ENCODE peak calls at places on chromosomes 7 and 10, in eight cellular contexts. One of them, this sample, is unnamed.

GRCh38 chr7:80098795-80099194 is 35.8 kb upstream of the GNAI1 start:
- DNase-seq in esophagus muscularis mucosa: no peak
- DNase-seq in adrenal gland: no peak
- DNase-seq in A549: no peak
- DNase-seq in IMR-90: no peak
- DNase-seq in right lobe of liver: no peak
- DNase-seq in K562: no peak
- DNase-seq in heart left ventricle: no peak
- DNase-seq in this sample: no peak

GRCh38 chr7:79199961-79200360 is 253.5 kb downstream of the MAGI2 start:
- DNase-seq in esophagus muscularis mucosa: no peak
- DNase-seq in adrenal gland: no peak
- DNase-seq in A549: no peak
- DNase-seq in IMR-90: peak
- DNase-seq in right lobe of liver: no peak
- DNase-seq in K562: no peak
- DNase-seq in heart left ventricle: no peak
- DNase-seq in this sample: no peak

GRCh38 chr10:117320050-117320665 is 55.1 kb downstream of the PDZD8 start:
- DNase-seq in esophagus muscularis mucosa: no peak
- DNase-seq in adrenal gland: no peak
- DNase-seq in A549: peak
- DNase-seq in IMR-90: peak
- DNase-seq in right lobe of liver: no peak
- DNase-seq in K562: peak
- DNase-seq in heart left ventricle: no peak
- DNase-seq in this sample: no peak

GRCh38 chr10:65314253-65314652 is 1611.6 kb upstream of the LRRTM3 start:
- DNase-seq in esophagus muscularis mucosa: no peak
- DNase-seq in adrenal gland: no peak
- DNase-seq in A549: no peak
- DNase-seq in IMR-90: no peak
- DNase-seq in right lobe of liver: no peak
- DNase-seq in K562: no peak
- DNase-seq in heart left ventricle: no peak
- DNase-seq in this sample: no peak

GRCh38 chr7:136677456-136678365 is 190.7 kb upstream of the CHRM2 start:
- DNase-seq in esophagus muscularis mucosa: no peak
- DNase-seq in adrenal gland: no peak
- DNase-seq in A549: no peak
- DNase-seq in IMR-90: peak
- DNase-seq in right lobe of liver: no peak
- DNase-seq in K562: no peak
- DNase-seq in heart left ventricle: no peak
- DNase-seq in this sample: no peak

GRCh38 chr10:73648975-73649829 is 6.6 kb downstream of the SYNPO2L start:
- DNase-seq in esophagus muscularis mucosa: no peak
- DNase-seq in adrenal gland: no peak
- DNase-seq in A549: no peak
- DNase-seq in IMR-90: peak
- DNase-seq in right lobe of liver: no peak
- DNase-seq in K562: peak
- DNase-seq in heart left ventricle: no peak
- DNase-seq in this sample: peak

GRCh38 chr7:87220026-87220733 is 648 bp upstream of the TMEM243 start:
- DNase-seq in esophagus muscularis mucosa: peak
- DNase-seq in adrenal gland: peak
- DNase-seq in A549: peak
- DNase-seq in IMR-90: peak
- DNase-seq in right lobe of liver: peak
- DNase-seq in K562: peak
- DNase-seq in heart left ventricle: peak
- DNase-seq in this sample: peak

GRCh38 chr7:4960363-4960762 is 1.4 kb upstream of the MMD2 start:
- DNase-seq in esophagus muscularis mucosa: no peak
- DNase-seq in adrenal gland: no peak
- DNase-seq in A549: no peak
- DNase-seq in IMR-90: no peak
- DNase-seq in right lobe of liver: no peak
- DNase-seq in K562: no peak
- DNase-seq in heart left ventricle: no peak
- DNase-seq in this sample: peak

GRCh38 chr7:76234931-76235441 is 33.3 kb downstream of the SRRM3 start:
- DNase-seq in esophagus muscularis mucosa: no peak
- DNase-seq in adrenal gland: peak
- DNase-seq in A549: peak
- DNase-seq in IMR-90: peak
- DNase-seq in right lobe of liver: peak
- DNase-seq in K562: peak
- DNase-seq in heart left ventricle: peak
- DNase-seq in this sample: peak

GRCh38 chr10:72334196-72334831 is 20.4 kb downstream of the DNAJB12 start:
- DNase-seq in esophagus muscularis mucosa: no peak
- DNase-seq in adrenal gland: peak
- DNase-seq in A549: no peak
- DNase-seq in IMR-90: peak
- DNase-seq in right lobe of liver: no peak
- DNase-seq in K562: peak
- DNase-seq in heart left ventricle: no peak
- DNase-seq in this sample: no peak

GRCh38 chr10:93006435-93007039 is 54.1 kb upstream of the CYP26C1 start:
- DNase-seq in esophagus muscularis mucosa: no peak
- DNase-seq in adrenal gland: no peak
- DNase-seq in A549: peak
- DNase-seq in IMR-90: peak
- DNase-seq in right lobe of liver: no peak
- DNase-seq in K562: peak
- DNase-seq in heart left ventricle: no peak
- DNase-seq in this sample: no peak

GRCh38 chr10:132100556-132101349 is 35.0 kb downstream of the JAKMIP3 start:
- DNase-seq in esophagus muscularis mucosa: no peak
- DNase-seq in adrenal gland: peak
- DNase-seq in A549: no peak
- DNase-seq in IMR-90: no peak
- DNase-seq in right lobe of liver: no peak
- DNase-seq in K562: no peak
- DNase-seq in heart left ventricle: peak
- DNase-seq in this sample: no peak

GRCh38 chr10:64880546-64880945 is 1359.3 kb downstream of the REEP3 start:
- DNase-seq in esophagus muscularis mucosa: no peak
- DNase-seq in adrenal gland: no peak
- DNase-seq in A549: no peak
- DNase-seq in IMR-90: no peak
- DNase-seq in right lobe of liver: no peak
- DNase-seq in K562: no peak
- DNase-seq in heart left ventricle: no peak
- DNase-seq in this sample: no peak

GRCh38 chr10:114405011-114405350 is 679 bp upstream of the AFAP1L2 start:
- DNase-seq in esophagus muscularis mucosa: no peak
- DNase-seq in adrenal gland: no peak
- DNase-seq in A549: peak
- DNase-seq in IMR-90: no peak
- DNase-seq in right lobe of liver: no peak
- DNase-seq in K562: no peak
- DNase-seq in heart left ventricle: no peak
- DNase-seq in this sample: no peak

GRCh38 chr10:114402871-114403544 is 1.3 kb downstream of the AFAP1L2 start:
- DNase-seq in esophagus muscularis mucosa: no peak
- DNase-seq in adrenal gland: no peak
- DNase-seq in A549: no peak
- DNase-seq in IMR-90: no peak
- DNase-seq in right lobe of liver: no peak
- DNase-seq in K562: no peak
- DNase-seq in heart left ventricle: no peak
- DNase-seq in this sample: no peak

GRCh38 chr10:114406455-114406854 is 2.2 kb upstream of the AFAP1L2 start:
- DNase-seq in esophagus muscularis mucosa: no peak
- DNase-seq in adrenal gland: no peak
- DNase-seq in A549: no peak
- DNase-seq in IMR-90: no peak
- DNase-seq in right lobe of liver: no peak
- DNase-seq in K562: no peak
- DNase-seq in heart left ventricle: no peak
- DNase-seq in this sample: no peak

GRCh38 chr10:114403545-114404161 is 649 bp downstream of the AFAP1L2 start:
- DNase-seq in esophagus muscularis mucosa: no peak
- DNase-seq in adrenal gland: no peak
- DNase-seq in A549: peak
- DNase-seq in IMR-90: no peak
- DNase-seq in right lobe of liver: no peak
- DNase-seq in K562: no peak
- DNase-seq in heart left ventricle: peak
- DNase-seq in this sample: no peak

DNA sequence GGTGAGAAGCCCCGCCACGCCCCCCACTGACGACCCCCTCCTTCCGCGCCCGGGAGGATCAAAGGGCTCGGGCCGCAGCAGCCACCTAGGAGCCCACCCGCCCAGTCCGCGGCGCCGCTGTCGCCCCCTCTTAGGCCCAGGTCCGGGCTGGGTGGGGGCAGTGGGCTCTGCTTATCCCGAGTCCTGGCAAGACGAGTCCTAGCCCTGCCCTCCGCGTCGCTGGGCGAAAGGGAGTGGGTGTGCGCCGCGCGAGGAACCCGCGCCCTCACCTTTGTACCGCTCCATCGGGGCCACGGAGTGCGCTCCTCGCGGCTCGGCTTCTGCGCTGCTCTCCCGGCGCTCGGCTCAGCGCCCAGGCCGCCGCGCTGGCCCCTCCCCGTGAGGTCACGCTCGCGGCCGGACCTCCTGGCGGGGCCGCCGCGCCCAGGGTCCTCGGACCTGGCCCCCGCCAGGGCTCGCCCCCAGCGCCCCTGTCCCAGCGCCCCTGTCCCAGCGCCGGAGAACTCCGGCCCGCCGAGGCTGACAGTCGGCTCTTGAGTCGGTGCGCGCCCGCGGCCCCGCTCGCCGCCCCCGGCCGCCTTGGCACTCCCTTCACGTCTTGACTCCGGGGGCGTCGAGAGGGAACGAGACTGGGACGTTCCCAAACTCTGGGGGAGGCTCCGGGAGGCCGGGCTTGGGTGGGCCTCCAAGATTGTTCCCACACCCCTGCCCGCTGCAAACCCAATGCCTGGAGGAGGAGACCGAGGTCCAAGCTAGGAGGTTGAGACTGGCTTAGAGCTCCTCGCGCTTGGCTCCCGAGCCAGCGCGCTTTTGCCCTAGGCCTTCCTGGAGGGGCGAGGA is at the start of gene AFAP1L2:
- DNase-seq in esophagus muscularis mucosa: no peak
- DNase-seq in adrenal gland: no peak
- DNase-seq in A549: peak
- DNase-seq in IMR-90: no peak
- DNase-seq in right lobe of liver: peak
- DNase-seq in K562: no peak
- DNase-seq in heart left ventricle: peak
- DNase-seq in this sample: peak
- TF ChIP-seq POLR2A in esophagus muscularis mucosa: no peak
- TF ChIP-seq POLR2A in adrenal gland: no peak
- TF ChIP-seq POLR2A in A549: peak
- TF ChIP-seq POLR2A in IMR-90: no peak
- TF ChIP-seq POLR2A in right lobe of liver: no peak
- TF ChIP-seq POLR2A in K562: no peak
- TF ChIP-seq POLR2A in heart left ventricle: no peak
- TF ChIP-seq POLR2A in this sample: peak

DNA sequence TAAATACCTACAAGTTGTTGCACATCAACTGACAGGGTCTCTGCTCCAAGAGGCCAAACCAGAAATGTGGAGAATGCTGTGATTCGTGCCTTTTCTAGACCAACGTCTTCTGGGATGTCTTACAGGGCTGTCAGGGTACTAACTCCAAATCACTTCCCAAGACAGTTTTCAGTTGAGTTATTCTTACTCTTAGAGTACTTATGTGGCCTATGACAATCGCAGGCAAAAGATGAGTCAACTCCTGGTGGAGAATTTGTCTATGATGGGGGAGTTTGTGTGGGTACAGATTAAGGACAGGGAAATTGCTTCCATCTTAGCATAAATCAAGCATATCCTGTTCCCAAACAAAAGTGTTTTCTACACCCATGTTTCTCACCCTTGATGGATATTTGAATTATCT is 734.8 kb downstream of the TNS3 start:
- DNase-seq in esophagus muscularis mucosa: no peak
- DNase-seq in adrenal gland: no peak
- DNase-seq in A549: no peak
- DNase-seq in IMR-90: peak
- DNase-seq in right lobe of liver: no peak
- DNase-seq in K562: no peak
- DNase-seq in heart left ventricle: no peak
- DNase-seq in this sample: no peak
- TF ChIP-seq CTCF in esophagus muscularis mucosa: no peak
- TF ChIP-seq CTCF in adrenal gland: no peak
- TF ChIP-seq CTCF in A549: no peak
- TF ChIP-seq CTCF in IMR-90: no peak
- TF ChIP-seq CTCF in right lobe of liver: no peak
- TF ChIP-seq CTCF in K562: no peak
- TF ChIP-seq CTCF in heart left ventricle: no peak
- TF ChIP-seq CTCF in this sample: no peak

GRCh38 chr7:135185471-135186260 is 15.2 kb upstream of the CYREN start:
- DNase-seq in esophagus muscularis mucosa: no peak
- DNase-seq in adrenal gland: no peak
- DNase-seq in A549: no peak
- DNase-seq in IMR-90: no peak
- DNase-seq in right lobe of liver: no peak
- DNase-seq in K562: no peak
- DNase-seq in heart left ventricle: no peak
- DNase-seq in this sample: no peak

GRCh38 chr7:135181929-135182678 is 11.6 kb upstream of the CYREN start:
- DNase-seq in esophagus muscularis mucosa: no peak
- DNase-seq in adrenal gland: no peak
- DNase-seq in A549: no peak
- DNase-seq in IMR-90: no peak
- DNase-seq in right lobe of liver: no peak
- DNase-seq in K562: no peak
- DNase-seq in heart left ventricle: no peak
- DNase-seq in this sample: no peak

GRCh38 chr7:135186261-135186540 is 15.7 kb upstream of the CYREN start:
- DNase-seq in esophagus muscularis mucosa: no peak
- DNase-seq in adrenal gland: no peak
- DNase-seq in A549: no peak
- DNase-seq in IMR-90: no peak
- DNase-seq in right lobe of liver: no peak
- DNase-seq in K562: no peak
- DNase-seq in heart left ventricle: no peak
- DNase-seq in this sample: no peak

GRCh38 chr7:135183478-135183877 is 13.0 kb upstream of the CYREN start:
- DNase-seq in esophagus muscularis mucosa: no peak
- DNase-seq in adrenal gland: no peak
- DNase-seq in A549: no peak
- DNase-seq in IMR-90: no peak
- DNase-seq in right lobe of liver: no peak
- DNase-seq in K562: no peak
- DNase-seq in heart left ventricle: no peak
- DNase-seq in this sample: no peak

GRCh38 chr7:135184254-135184841 is 13.8 kb upstream of the CYREN start:
- DNase-seq in esophagus muscularis mucosa: no peak
- DNase-seq in adrenal gland: no peak
- DNase-seq in A549: no peak
- DNase-seq in IMR-90: no peak
- DNase-seq in right lobe of liver: no peak
- DNase-seq in K562: peak
- DNase-seq in heart left ventricle: no peak
- DNase-seq in this sample: no peak
- TF ChIP-seq POLR2A in esophagus muscularis mucosa: no peak
- TF ChIP-seq POLR2A in adrenal gland: no peak
- TF ChIP-seq POLR2A in A549: no peak
- TF ChIP-seq POLR2A in IMR-90: no peak
- TF ChIP-seq POLR2A in right lobe of liver: no peak
- TF ChIP-seq POLR2A in K562: no peak
- TF ChIP-seq POLR2A in heart left ventricle: no peak
- TF ChIP-seq POLR2A in this sample: no peak

GRCh38 chr10:123044391-123044790 is 35.6 kb downstream of the ACADSB start:
- DNase-seq in esophagus muscularis mucosa: no peak
- DNase-seq in adrenal gland: no peak
- DNase-seq in A549: no peak
- DNase-seq in IMR-90: peak
- DNase-seq in right lobe of liver: no peak
- DNase-seq in K562: peak
- DNase-seq in heart left ventricle: no peak
- DNase-seq in this sample: no peak
- TF ChIP-seq CTCF in esophagus muscularis mucosa: no peak
- TF ChIP-seq CTCF in adrenal gland: no peak
- TF ChIP-seq CTCF in A549: peak
- TF ChIP-seq CTCF in IMR-90: peak
- TF ChIP-seq CTCF in right lobe of liver: peak
- TF ChIP-seq CTCF in K562: no peak
- TF ChIP-seq CTCF in heart left ventricle: no peak
- TF ChIP-seq CTCF in this sample: no peak

This sample was measured in Peyer's patch.